ENCODE peak calls at places on chromosomes 4 and X, in five cellular contexts. J, R, U, N and Y are unnamed samples.

GRCh38 chr4:2413821-2414610 is 4.4 kb downstream of the ZFYVE28 start:
- DNase-seq in J (no peak), R (no peak), U (peak; percentile 70), N (no peak), Y (no peak)

GRCh38 chrX:115562492-115562872 is 1.5 kb downstream of the PLS3 start:
- DNase-seq in J (no peak), R (peak; percentile 76), U (peak; percentile 59), N (no peak), Y (no peak)

GRCh38 chrX:68658530-68658929 is 11.1 kb downstream of the STARD8 start:
- DNase-seq in J (no peak), R (no peak), U (peak; percentile 45), N (no peak), Y (no peak)

GRCh38 chr4:110610620-110610939 is 12.3 kb downstream of the PITX2 start:
- DNase-seq in J (no peak), R (no peak), U (peak; percentile 60), N (no peak), Y (peak; percentile 56)

GRCh38 chr4:48225368-48226141 is 44.1 kb downstream of the TEC start:
- DNase-seq in J (no peak), R (no peak), U (peak; percentile 9), N (no peak), Y (no peak)

GRCh38 chr4:154973636-154974035 is 192.6 kb downstream of the RBM46 start:
- DNase-seq in J (no peak), R (no peak), U (no peak), N (no peak), Y (no peak)

GRCh38 chr4:2337131-2337723 is 75.3 kb upstream of the MXD4 start:
- DNase-seq in J (no peak), R (no peak), U (no peak), N (no peak), Y (peak; percentile 47)

GRCh38 chr4:23163649-23164436 is 471.1 kb downstream of the GBA3 start:
- DNase-seq in J (no peak), R (no peak), U (peak; percentile 63), N (no peak), Y (peak; percentile 3)

GRCh38 chr4:147057631-147057980 is 111.9 kb upstream of the TTC29 start:
- DNase-seq in J (no peak), R (no peak), U (no peak), N (no peak), Y (no peak)

GRCh38 chr4:185004562-185005208 is 13.6 kb upstream of the HELT start:
- DNase-seq in J (no peak), R (no peak), U (peak; percentile 61), N (no peak), Y (peak; percentile 81)

GRCh38 chr4:150402968-150403367 is 179.0 kb upstream of the MAB21L2 start:
- DNase-seq in J (peak; percentile 99), R (no peak), U (no peak), N (no peak), Y (no peak)

GRCh38 chrX:13387656-13388421 is 68.0 kb upstream of the ATXN3L start:
- DNase-seq in J (peak; percentile 43), R (no peak), U (no peak), N (peak; percentile 17), Y (no peak)

GRCh38 chrX:1486749-1487361 is 34.1 kb upstream of the ASMTL start:
- DNase-seq in J (no peak), R (no peak), U (peak; percentile 42), N (no peak), Y (peak; percentile 24)

GRCh38 chr4:47704693-47705325 is 133.1 kb downstream of the CORIN start:
- DNase-seq in J (peak; percentile 80), R (peak; percentile 47), U (peak; percentile 81), N (no peak), Y (peak; percentile 60)

GRCh38 chr4:88964450-88964849 is 92.5 kb downstream of the FAM13A start:
- DNase-seq in J (no peak), R (no peak), U (no peak), N (peak; percentile 4), Y (no peak)

GRCh38 chr4:105587851-105588250 is 35.4 kb downstream of the ARHGEF38 start:
- DNase-seq in J (no peak), R (no peak), U (no peak), N (no peak), Y (no peak)

GRCh38 chr4:2823671-2824328 is 19.8 kb upstream of the ADD1 start:
- DNase-seq in J (no peak), R (no peak), U (no peak), N (no peak), Y (no peak)

GRCh38 chr4:158861281-158861680 is 92.5 kb downstream of the FNIP2 start:
- DNase-seq in J (no peak), R (no peak), U (no peak), N (no peak), Y (no peak)

GRCh38 chr4:78451407-78451806 is 100.2 kb upstream of the ANXA3 start:
- DNase-seq in J (no peak), R (no peak), U (no peak), N (no peak), Y (no peak)

GRCh38 chr4:84796388-84796787 is 170.1 kb downstream of the WDFY3 start:
- DNase-seq in J (no peak), R (no peak), U (peak; percentile 45), N (no peak), Y (peak; percentile 13)

GRCh38 chrX:152817082-152817744 is 13.3 kb downstream of the CETN2 start:
- DNase-seq in J (peak; percentile 66), R (peak; percentile 42), U (peak; percentile 24), N (no peak), Y (no peak)

GRCh38 chr4:158094413-158095110 is 78.3 kb downstream of the GASK1B start:
- DNase-seq in J (no peak), R (no peak), U (peak; percentile 97), N (no peak), Y (no peak)

GRCh38 chrX:115337735-115338134 is 48.2 kb downstream of the LUZP4 start:
- DNase-seq in J (no peak), R (no peak), U (no peak), N (peak; percentile 41), Y (no peak)

GRCh38 chr4:180141734-180142133 is 2101.5 kb upstream of the TENM3 start:
- DNase-seq in J (no peak), R (no peak), U (no peak), N (no peak), Y (no peak)

GRCh38 chr4:88002786-88003185 is 4.6 kb upstream of the PKD2 start:
- DNase-seq in J (no peak), R (no peak), U (peak; percentile 67), N (peak; percentile 92), Y (no peak)

GRCh38 chr4:92657695-92658094 is 353.9 kb downstream of the GRID2 start:
- DNase-seq in J (no peak), R (no peak), U (no peak), N (no peak), Y (no peak)

GRCh38 chrX:40792433-40792832 is 57.1 kb upstream of the MED14 start:
- DNase-seq in J (no peak), R (no peak), U (no peak), N (no peak), Y (no peak)

GRCh38 chr4:98653890-98654867 is 4.2 kb downstream of the TSPAN5 start:
- DNase-seq in J (no peak), R (no peak), U (no peak), N (peak; percentile 89), Y (no peak)

GRCh38 chrX:21176927-21177571 is 197.2 kb upstream of the CNKSR2 start:
- DNase-seq in J (no peak), R (no peak), U (no peak), N (no peak), Y (no peak)

GRCh38 chr4:3527101-3527913 is 4.9 kb downstream of the LRPAP1 start:
- DNase-seq in J (peak; percentile 39), R (no peak), U (no peak), N (no peak), Y (no peak)

GRCh38 chr4:3623106-3623505 is 90.9 kb upstream of the LRPAP1 start:
- DNase-seq in J (no peak), R (no peak), U (no peak), N (no peak), Y (no peak)

GRCh38 chrX:154366666-154367055 is 7.8 kb downstream of the FLNA start:
- DNase-seq in J (no peak), R (no peak), U (no peak), N (no peak), Y (no peak)

GRCh38 chrX:103376118-103376978 is at the start of gene BEX3:
- DNase-seq in J (no peak), R (peak; percentile 57), U (peak; percentile 91), N (no peak), Y (peak; percentile 81)

GRCh38 chr4:73684097-73684496 is 56.3 kb upstream of the CXCL8 start:
- DNase-seq in J (no peak), R (no peak), U (peak; percentile 38), N (no peak), Y (no peak)

GRCh38 chrX:119948381-119948780 is 4.8 kb upstream of the NKAP start:
- DNase-seq in J (no peak), R (no peak), U (peak; percentile 2), N (no peak), Y (no peak)

DNA sequence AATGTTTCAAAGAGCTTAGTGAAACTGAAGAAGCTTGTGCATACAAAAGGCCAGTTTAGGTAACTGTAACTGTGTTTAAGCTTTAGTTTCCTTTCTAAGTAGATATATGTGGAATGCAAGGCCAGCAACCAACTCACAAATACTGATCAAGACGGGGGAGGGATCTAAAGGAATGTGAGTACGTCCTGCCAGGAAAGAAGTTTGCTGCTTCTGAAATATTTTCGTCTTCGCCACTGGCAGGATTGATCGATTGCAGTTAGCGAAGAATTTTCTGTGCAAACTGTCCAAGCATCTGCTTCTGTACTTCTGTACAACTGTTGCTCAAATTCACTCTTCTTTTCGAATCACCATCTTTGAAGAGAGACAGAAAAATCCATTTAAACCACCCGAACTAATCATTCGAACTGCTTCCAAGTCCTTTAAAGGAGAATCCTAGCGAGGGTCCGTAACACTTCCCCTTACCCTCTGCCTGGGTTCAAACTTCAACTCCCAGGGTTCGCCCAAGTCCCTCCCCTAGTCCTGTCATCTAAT is 373 bp upstream of the INTS6L start:
- DNase-seq in J (no peak), R (peak; percentile 40), U (peak; percentile 50), N (no peak), Y (no peak)
- H3K4me3 ChIP-seq in J (peak overlapping the region; percentile 77), R (peak overlapping the region; percentile 66), U (no peak overlapping the region), N (peak overlapping the region; percentile 63), Y (peak overlapping the region; percentile 23)

GRCh38 chr4:40617903-40618302 is 11.8 kb downstream of the RBM47 start:
- DNase-seq in J (no peak), R (no peak), U (no peak), N (no peak), Y (no peak)
- H3K27me3 ChIP-seq in J (no peaks in the 10 kb centered on the region), R (no peaks in the 10 kb centered on the region), U (no peaks in the 10 kb centered on the region), N (no peaks in the 10 kb centered on the region), Y (no peaks in the 10 kb centered on the region)

GRCh38 chr4:38686682-38687081 is 22.7 kb downstream of the KLF3 start:
- DNase-seq in J (no peak), R (no peak), U (no peak), N (no peak), Y (no peak)
- H3K36me3 ChIP-seq in J (no peaks in the 10 kb centered on the region), R (peaks cover 43% of the 10 kb centered on the region), U (no peaks in the 10 kb centered on the region), N (peaks cover 11% of the 10 kb centered on the region), Y (peaks cover 20% of the 10 kb centered on the region)

DNA sequence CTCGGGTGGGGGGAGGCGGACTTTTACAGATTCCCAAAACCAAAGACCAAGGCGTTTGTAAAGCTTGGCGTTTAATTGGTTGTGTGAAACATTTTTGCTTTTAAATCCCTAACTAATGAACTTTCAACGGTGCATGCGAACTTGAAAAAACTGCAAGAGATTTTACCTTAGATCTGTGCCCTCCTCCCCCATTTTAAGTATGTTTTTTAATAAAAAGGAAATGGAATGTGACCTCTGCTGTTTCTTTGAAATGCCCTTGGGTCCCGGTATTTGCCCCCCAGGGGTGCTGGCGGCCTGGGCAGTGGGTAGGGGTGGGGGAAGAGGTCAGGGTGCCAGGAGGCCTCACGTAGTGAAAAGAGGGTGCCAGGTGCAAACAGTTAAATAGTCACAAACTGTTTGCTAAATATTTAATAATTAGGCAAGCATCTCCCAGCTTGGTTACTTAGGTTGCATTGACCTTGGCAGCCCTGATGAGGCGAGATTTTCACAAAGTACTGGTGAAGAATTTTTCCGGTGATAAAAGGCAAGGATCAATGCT is 209.8 kb downstream of the NWD2 start:
- DNase-seq in J (no peak), R (no peak), U (no peak), N (no peak), Y (peak; percentile 23)
- H3K4me3 ChIP-seq in J (no peak overlapping the region), R (no peak overlapping the region), U (peak overlapping the region; percentile 9), N (no peak overlapping the region), Y (peak overlapping the region; percentile 54)